ENCODE peak calls at places on chromosomes 12 and 14, in nine cellular contexts. U is astrocyte of the hippocampus, I is HFF-Myc, N is neural progenitor cell, T is HS-5, E is Right ventricle myocardium inferior, J is NCI-H187 treated with DMSO at 0.1 percent for 48 hours, X is epithelial cell of esophagus, C is GM13977. Z is an unnamed sample.

GRCh38 chr12:11701398-11701797 is 51.9 kb downstream of the ETV6 start:
- DNase-seq in X (no peak), N (no peak), C (no peak), U (no peak), I (no peak), J (no peak), E (no peak), T (no peak), Z (no peak)

GRCh38 chr12:115070313-115070712 is 386.3 kb upstream of the TBX3 start:
- DNase-seq in T (peak), C (no peak), E (no peak), N (no peak), U (no peak), I (no peak), X (peak), J (no peak), Z (no peak)

GRCh38 chr12:18923721-18924120 is 185.8 kb downstream of the CAPZA3 start:
- DNase-seq in N (no peak), U (no peak), T (no peak), C (no peak), X (no peak), J (no peak), I (no peak), E (no peak), Z (no peak)

GRCh38 chr14:24900281-24900868 is 149.6 kb downstream of the STXBP6 start:
- DNase-seq in X (no peak), E (no peak), T (peak), N (no peak), U (no peak), I (peak), J (no peak), C (no peak), Z (no peak)

GRCh38 chr12:5456025-5456424 is 24.1 kb downstream of the NTF3 start:
- DNase-seq in T (no peak), I (no peak), X (no peak), E (no peak), U (no peak), J (no peak), N (no peak), C (no peak), Z (no peak)

GRCh38 chr12:110858848-110859247 is 12.1 kb downstream of the CCDC63 start:
- DNase-seq in J (no peak), E (no peak), T (no peak), X (no peak), I (no peak), N (peak), U (no peak), C (no peak), Z (peak)

GRCh38 chr12:127355061-127355820 is 911.7 kb upstream of the TMEM132C start:
- DNase-seq in T (peak), E (no peak), J (no peak), N (peak), U (peak), C (no peak), X (peak), I (no peak), Z (no peak)

GRCh38 chr14:105315211-105315721 is 718 bp downstream of the PACS2 start:
- DNase-seq in U (peak), J (no peak), T (no peak), X (peak), E (peak), C (no peak), I (no peak), N (peak), Z (no peak)

GRCh38 chr14:86457729-86458128 is 927.8 kb downstream of the FLRT2 start:
- DNase-seq in T (no peak), J (no peak), E (no peak), U (no peak), X (no peak), I (no peak), N (no peak), C (no peak), Z (no peak)

GRCh38 chr12:8911606-8912268 is 2.6 kb upstream of the PHC1 start:
- DNase-seq in E (no peak), I (no peak), U (no peak), T (no peak), J (no peak), X (no peak), N (no peak), C (no peak), Z (peak)

GRCh38 chr14:62017651-62018230 is 255.5 kb downstream of the SNAPC1 start:
- DNase-seq in U (no peak), X (peak), J (no peak), I (no peak), E (no peak), N (no peak), C (no peak), T (no peak), Z (no peak)

GRCh38 chr12:11534064-11534463 is 115.4 kb upstream of the ETV6 start:
- DNase-seq in T (no peak), U (no peak), X (no peak), J (no peak), N (no peak), C (no peak), I (no peak), E (no peak), Z (no peak)

GRCh38 chr12:116397148-116397547 is 119.7 kb upstream of the MED13L start:
- DNase-seq in C (no peak), X (peak), E (no peak), U (peak), T (peak), N (no peak), I (no peak), J (no peak), Z (peak)

GRCh38 chr12:19131020-19131431 is 1.5 kb downstream of the PLEKHA5 start:
- DNase-seq in J (no peak), U (peak), I (no peak), E (no peak), T (peak), N (peak), C (no peak), X (peak), Z (no peak)

GRCh38 chr12:115542656-115543055 is 734.8 kb downstream of the MED13L start:
- DNase-seq in E (no peak), I (no peak), U (no peak), X (peak), C (no peak), N (no peak), J (no peak), T (no peak), Z (no peak)

GRCh38 chr12:48542300-48542928 is 17.0 kb downstream of the OR8S1 start:
- DNase-seq in I (peak), T (no peak), U (peak), E (no peak), J (peak), X (peak), C (peak), N (peak), Z (no peak)

GRCh38 chr14:68146812-68147211 is 327.2 kb downstream of the RAD51B start:
- DNase-seq in I (peak), C (no peak), X (peak), J (no peak), E (no peak), T (peak), N (no peak), U (peak), Z (peak)

GRCh38 chr12:109621271-109621671 is 47.7 kb downstream of the MVK start:
- DNase-seq in C (no peak), U (no peak), I (peak), X (peak), J (no peak), T (no peak), N (no peak), E (no peak), Z (no peak)

GRCh38 chr12:120981407-120981921 is 3.1 kb downstream of the HNF1A start:
- DNase-seq in N (no peak), E (no peak), J (no peak), C (no peak), U (no peak), I (no peak), X (no peak), T (no peak), Z (no peak)

GRCh38 chr12:110247340-110248095 is 33.5 kb upstream of the ATP2A2 start:
- DNase-seq in T (no peak), E (no peak), X (peak), J (no peak), N (no peak), U (no peak), C (no peak), I (no peak), Z (no peak)

GRCh38 chr14:104939666-104940410 is 15.2 kb downstream of the PLD4 start:
- DNase-seq in U (no peak), N (no peak), I (no peak), X (no peak), T (no peak), J (no peak), E (no peak), C (no peak), Z (no peak)

GRCh38 chr14:90782892-90783291 is 33.3 kb downstream of the TTC7B start:
- DNase-seq in T (no peak), X (no peak), J (no peak), I (no peak), N (no peak), C (no peak), E (no peak), U (no peak), Z (no peak)

GRCh38 chr12:5073054-5073453 is 29.4 kb downstream of the KCNA5 start:
- DNase-seq in N (no peak), E (no peak), U (no peak), T (no peak), C (no peak), X (no peak), J (no peak), I (no peak), Z (no peak)

GRCh38 chr14:53955671-53956426 is 776 bp downstream of the BMP4 start:
- DNase-seq in N (peak), E (peak), U (peak), I (no peak), C (peak), X (peak), T (no peak), J (no peak), Z (peak)

GRCh38 chr12:111412007-111412829 is 6.5 kb downstream of the SH2B3 start:
- DNase-seq in N (peak), E (no peak), T (no peak), C (no peak), X (no peak), J (no peak), U (peak), I (no peak), Z (no peak)

GRCh38 chr12:125882141-125882540 is 816.9 kb downstream of the AACS start:
- DNase-seq in I (no peak), C (no peak), T (no peak), J (no peak), E (no peak), N (peak), U (peak), X (no peak), Z (no peak)

GRCh38 chr14:24817638-24818053 is 183.7 kb upstream of the GZMB start:
- DNase-seq in J (no peak), U (no peak), I (no peak), X (no peak), N (peak), C (no peak), E (no peak), T (no peak), Z (no peak)

GRCh38 chr14:51870620-51871019 is 10.2 kb downstream of the GNG2 start:
- DNase-seq in T (no peak), X (no peak), J (no peak), C (no peak), N (no peak), E (no peak), U (no peak), I (no peak), Z (no peak)

GRCh38 chr12:4355843-4356327 is 23.6 kb downstream of the FGF23 start:
- DNase-seq in T (no peak), J (no peak), X (peak), E (no peak), C (no peak), N (peak), U (peak), I (peak), Z (no peak)

GRCh38 chr12:28869197-28869596 is 279.9 kb upstream of the FAR2 start:
- DNase-seq in C (no peak), U (peak), N (no peak), I (no peak), E (no peak), T (no peak), J (no peak), X (peak), Z (peak)

Z was measured in NCI-H226.